ENCODE peak calls at places on chromosomes 7 and 10, in eight cellular contexts. One of them, this sample, is unnamed.

GRCh38 chr10:58625070-58625469 is 112.4 kb downstream of the BICC1 start:
- DNase-seq in astrocyte: peak; percentile 97
- DNase-seq in CD8-positive, alpha-beta T cell: no peak
- DNase-seq in epithelial cell of esophagus: peak; percentile 41
- DNase-seq in colonic mucosa: no peak
- DNase-seq in AG09319: peak; percentile 85
- DNase-seq in activated CD8-positive, alpha-beta T cell treated with anti-CD3 and anti-CD28 coated beads for 36 hours: no peak
- DNase-seq in AG04450: peak; percentile 68
- DNase-seq in this sample: no peak

GRCh38 chr7:99562832-99563231 is 4.4 kb downstream of the ZNF655 start:
- DNase-seq in colonic mucosa: peak; percentile 31
- DNase-seq in AG09319: peak; percentile 92
- DNase-seq in CD8-positive, alpha-beta T cell: peak; percentile 23
- DNase-seq in epithelial cell of esophagus: peak; percentile 98
- DNase-seq in AG04450: peak; percentile 96
- DNase-seq in activated CD8-positive, alpha-beta T cell treated with anti-CD3 and anti-CD28 coated beads for 36 hours: peak; percentile 74
- DNase-seq in astrocyte: peak; percentile 99
- DNase-seq in this sample: no peak

GRCh38 chr10:79132681-79133381 is 64.1 kb downstream of the ZMIZ1 start:
- DNase-seq in colonic mucosa: no peak
- DNase-seq in astrocyte: no peak
- DNase-seq in CD8-positive, alpha-beta T cell: no peak
- DNase-seq in AG04450: no peak
- DNase-seq in activated CD8-positive, alpha-beta T cell treated with anti-CD3 and anti-CD28 coated beads for 36 hours: no peak
- DNase-seq in AG09319: no peak
- DNase-seq in epithelial cell of esophagus: no peak
- DNase-seq in this sample: no peak

GRCh38 chr7:30327813-30328212 is 43.4 kb downstream of the ZNRF2 start:
- DNase-seq in CD8-positive, alpha-beta T cell: no peak
- DNase-seq in epithelial cell of esophagus: peak; percentile 57
- DNase-seq in activated CD8-positive, alpha-beta T cell treated with anti-CD3 and anti-CD28 coated beads for 36 hours: no peak
- DNase-seq in AG09319: no peak
- DNase-seq in astrocyte: peak; percentile 49
- DNase-seq in AG04450: peak; percentile 15
- DNase-seq in colonic mucosa: no peak
- DNase-seq in this sample: no peak

GRCh38 chr7:115995701-115996100 is 34.9 kb downstream of the TFEC start:
- DNase-seq in CD8-positive, alpha-beta T cell: no peak
- DNase-seq in AG09319: no peak
- DNase-seq in AG04450: no peak
- DNase-seq in activated CD8-positive, alpha-beta T cell treated with anti-CD3 and anti-CD28 coated beads for 36 hours: no peak
- DNase-seq in colonic mucosa: no peak
- DNase-seq in astrocyte: no peak
- DNase-seq in epithelial cell of esophagus: no peak
- DNase-seq in this sample: no peak

GRCh38 chr7:13897825-13898224 is 91.6 kb downstream of the ETV1 start:
- DNase-seq in astrocyte: no peak
- DNase-seq in activated CD8-positive, alpha-beta T cell treated with anti-CD3 and anti-CD28 coated beads for 36 hours: no peak
- DNase-seq in CD8-positive, alpha-beta T cell: no peak
- DNase-seq in colonic mucosa: no peak
- DNase-seq in AG04450: no peak
- DNase-seq in epithelial cell of esophagus: peak; percentile 21
- DNase-seq in AG09319: no peak
- DNase-seq in this sample: no peak

GRCh38 chr7:86257894-86258293 is 385.8 kb upstream of the GRM3 start:
- DNase-seq in AG09319: no peak
- DNase-seq in epithelial cell of esophagus: no peak
- DNase-seq in activated CD8-positive, alpha-beta T cell treated with anti-CD3 and anti-CD28 coated beads for 36 hours: no peak
- DNase-seq in AG04450: no peak
- DNase-seq in astrocyte: no peak
- DNase-seq in CD8-positive, alpha-beta T cell: no peak
- DNase-seq in colonic mucosa: no peak
- DNase-seq in this sample: no peak

GRCh38 chr7:115043605-115044004 is 121.7 kb downstream of the MDFIC start:
- DNase-seq in CD8-positive, alpha-beta T cell: no peak
- DNase-seq in astrocyte: no peak
- DNase-seq in activated CD8-positive, alpha-beta T cell treated with anti-CD3 and anti-CD28 coated beads for 36 hours: no peak
- DNase-seq in epithelial cell of esophagus: no peak
- DNase-seq in AG09319: no peak
- DNase-seq in AG04450: no peak
- DNase-seq in colonic mucosa: no peak
- DNase-seq in this sample: no peak

GRCh38 chr10:72598769-72599701 is 26.8 kb downstream of the MICU1 start:
- DNase-seq in epithelial cell of esophagus: no peak
- DNase-seq in astrocyte: no peak
- DNase-seq in AG09319: no peak
- DNase-seq in activated CD8-positive, alpha-beta T cell treated with anti-CD3 and anti-CD28 coated beads for 36 hours: no peak
- DNase-seq in colonic mucosa: no peak
- DNase-seq in AG04450: no peak
- DNase-seq in CD8-positive, alpha-beta T cell: no peak
- DNase-seq in this sample: no peak

GRCh38 chr7:82697897-82698296 is 254.3 kb upstream of the CACNA2D1 start:
- DNase-seq in AG09319: no peak
- DNase-seq in colonic mucosa: no peak
- DNase-seq in activated CD8-positive, alpha-beta T cell treated with anti-CD3 and anti-CD28 coated beads for 36 hours: no peak
- DNase-seq in epithelial cell of esophagus: peak; percentile 17
- DNase-seq in astrocyte: peak; percentile 70
- DNase-seq in CD8-positive, alpha-beta T cell: no peak
- DNase-seq in AG04450: no peak
- DNase-seq in this sample: no peak

GRCh38 chr7:840001-840600 is 7.8 kb downstream of the SUN1 start:
- DNase-seq in epithelial cell of esophagus: no peak
- DNase-seq in astrocyte: no peak
- DNase-seq in colonic mucosa: no peak
- DNase-seq in AG09319: no peak
- DNase-seq in CD8-positive, alpha-beta T cell: no peak
- DNase-seq in AG04450: no peak
- DNase-seq in activated CD8-positive, alpha-beta T cell treated with anti-CD3 and anti-CD28 coated beads for 36 hours: no peak
- DNase-seq in this sample: no peak

GRCh38 chr7:28203498-28204240 is 23.1 kb upstream of the JAZF1 start:
- DNase-seq in CD8-positive, alpha-beta T cell: no peak
- DNase-seq in AG09319: no peak
- DNase-seq in colonic mucosa: no peak
- DNase-seq in AG04450: no peak
- DNase-seq in astrocyte: peak; percentile 41
- DNase-seq in activated CD8-positive, alpha-beta T cell treated with anti-CD3 and anti-CD28 coated beads for 36 hours: no peak
- DNase-seq in epithelial cell of esophagus: no peak
- DNase-seq in this sample: no peak

GRCh38 chr10:52597189-52597863 is 175.3 kb downstream of the MBL2 start:
- DNase-seq in AG04450: no peak
- DNase-seq in CD8-positive, alpha-beta T cell: no peak
- DNase-seq in astrocyte: no peak
- DNase-seq in colonic mucosa: no peak
- DNase-seq in epithelial cell of esophagus: no peak
- DNase-seq in activated CD8-positive, alpha-beta T cell treated with anti-CD3 and anti-CD28 coated beads for 36 hours: no peak
- DNase-seq in AG09319: no peak
- DNase-seq in this sample: no peak

GRCh38 chr7:100793806-100794660 is 33.3 kb downstream of the EPHB4 start:
- DNase-seq in activated CD8-positive, alpha-beta T cell treated with anti-CD3 and anti-CD28 coated beads for 36 hours: no peak
- DNase-seq in AG09319: no peak
- DNase-seq in colonic mucosa: no peak
- DNase-seq in astrocyte: peak; percentile 12
- DNase-seq in CD8-positive, alpha-beta T cell: no peak
- DNase-seq in epithelial cell of esophagus: peak; percentile 34
- DNase-seq in AG04450: no peak
- DNase-seq in this sample: no peak

GRCh38 chr10:121325490-121326231 is 272.6 kb downstream of the FGFR2 start:
- DNase-seq in colonic mucosa: no peak
- DNase-seq in epithelial cell of esophagus: peak; percentile 92
- DNase-seq in CD8-positive, alpha-beta T cell: no peak
- DNase-seq in activated CD8-positive, alpha-beta T cell treated with anti-CD3 and anti-CD28 coated beads for 36 hours: no peak
- DNase-seq in AG04450: no peak
- DNase-seq in astrocyte: peak; percentile 2
- DNase-seq in AG09319: no peak
- DNase-seq in this sample: no peak

GRCh38 chr10:3239066-3239919 is 66.7 kb upstream of the PITRM1 start:
- DNase-seq in CD8-positive, alpha-beta T cell: peak; percentile 62
- DNase-seq in astrocyte: no peak
- DNase-seq in AG09319: no peak
- DNase-seq in colonic mucosa: peak; percentile 74
- DNase-seq in AG04450: no peak
- DNase-seq in epithelial cell of esophagus: peak; percentile 74
- DNase-seq in activated CD8-positive, alpha-beta T cell treated with anti-CD3 and anti-CD28 coated beads for 36 hours: peak; percentile 81
- DNase-seq in this sample: peak; percentile 89

GRCh38 chr7:45100761-45101480 is 10.6 kb downstream of the TBRG4 start:
- DNase-seq in epithelial cell of esophagus: no peak
- DNase-seq in colonic mucosa: no peak
- DNase-seq in activated CD8-positive, alpha-beta T cell treated with anti-CD3 and anti-CD28 coated beads for 36 hours: no peak
- DNase-seq in astrocyte: no peak
- DNase-seq in CD8-positive, alpha-beta T cell: no peak
- DNase-seq in AG09319: no peak
- DNase-seq in AG04450: no peak
- DNase-seq in this sample: no peak

GRCh38 chr10:53754851-53755250 is 982.3 kb upstream of the MBL2 start:
- DNase-seq in astrocyte: no peak
- DNase-seq in AG04450: no peak
- DNase-seq in CD8-positive, alpha-beta T cell: no peak
- DNase-seq in epithelial cell of esophagus: no peak
- DNase-seq in activated CD8-positive, alpha-beta T cell treated with anti-CD3 and anti-CD28 coated beads for 36 hours: no peak
- DNase-seq in AG09319: no peak
- DNase-seq in colonic mucosa: no peak
- DNase-seq in this sample: no peak
- TF ChIP-seq CTCF in astrocyte: no peak
- TF ChIP-seq CTCF in AG04450: no peak
- TF ChIP-seq CTCF in CD8-positive, alpha-beta T cell: no peak
- TF ChIP-seq CTCF in epithelial cell of esophagus: no peak
- TF ChIP-seq CTCF in activated CD8-positive, alpha-beta T cell treated with anti-CD3 and anti-CD28 coated beads for 36 hours: no peak
- TF ChIP-seq CTCF in AG09319: no peak
- TF ChIP-seq CTCF in colonic mucosa: no peak
- TF ChIP-seq CTCF in this sample: no peak

GRCh38 chr7:48237354-48237753 is 66.1 kb downstream of the ABCA13 start:
- DNase-seq in colonic mucosa: no peak
- DNase-seq in AG04450: no peak
- DNase-seq in astrocyte: no peak
- DNase-seq in activated CD8-positive, alpha-beta T cell treated with anti-CD3 and anti-CD28 coated beads for 36 hours: no peak
- DNase-seq in epithelial cell of esophagus: no peak
- DNase-seq in AG09319: no peak
- DNase-seq in CD8-positive, alpha-beta T cell: no peak
- DNase-seq in this sample: no peak
- TF ChIP-seq CTCF in colonic mucosa: no peak
- TF ChIP-seq CTCF in AG04450: no peak
- TF ChIP-seq CTCF in astrocyte: no peak
- TF ChIP-seq CTCF in activated CD8-positive, alpha-beta T cell treated with anti-CD3 and anti-CD28 coated beads for 36 hours: no peak
- TF ChIP-seq CTCF in epithelial cell of esophagus: no peak
- TF ChIP-seq CTCF in AG09319: no peak
- TF ChIP-seq CTCF in CD8-positive, alpha-beta T cell: no peak
- TF ChIP-seq CTCF in this sample: no peak

DNA sequence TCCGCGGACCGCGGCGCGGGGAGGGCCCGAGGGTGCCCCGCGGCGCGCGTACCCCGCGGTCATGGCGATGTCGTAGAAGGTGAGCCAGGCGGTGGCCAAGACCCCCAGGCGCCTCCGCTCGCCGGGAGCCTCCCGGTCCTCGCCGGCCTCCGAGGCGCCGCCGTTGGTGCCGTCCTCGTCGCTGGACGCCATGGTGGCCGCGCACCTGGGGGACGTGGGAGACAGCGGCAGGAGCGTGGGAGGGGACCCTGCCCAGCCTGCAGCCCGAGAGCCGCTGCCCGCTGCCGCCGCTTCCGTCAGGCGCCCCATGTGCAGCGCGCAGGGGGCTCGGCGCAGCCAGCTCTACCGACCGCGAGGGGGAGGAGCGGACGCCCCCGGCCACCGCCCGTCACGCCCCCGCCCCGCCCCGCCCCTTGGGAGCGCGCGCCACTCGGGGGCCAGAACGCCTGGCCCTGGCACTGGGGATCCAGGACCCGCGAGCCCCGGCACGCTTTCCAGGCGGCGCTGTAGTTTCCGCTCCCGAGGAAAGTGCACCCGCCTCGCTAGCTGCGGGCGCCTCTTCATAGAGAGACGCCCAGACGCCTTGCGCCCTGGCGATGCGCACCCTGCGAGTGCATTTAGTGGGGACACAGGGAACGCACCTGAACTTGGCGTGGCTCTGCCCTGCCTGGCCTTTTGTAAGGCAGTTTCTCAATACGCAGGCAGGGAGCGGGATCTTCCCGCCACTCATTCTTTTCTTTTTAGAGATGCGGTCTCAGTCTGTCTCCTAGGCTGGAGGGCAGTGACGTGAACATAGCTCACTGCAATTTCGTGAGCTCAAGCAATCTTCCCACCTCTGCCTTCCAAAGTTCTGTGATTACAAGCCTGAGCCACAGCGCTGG is at the start of gene HACD1:
- DNase-seq in astrocyte: peak; percentile 64
- DNase-seq in activated CD8-positive, alpha-beta T cell treated with anti-CD3 and anti-CD28 coated beads for 36 hours: peak; percentile 69
- DNase-seq in epithelial cell of esophagus: peak; percentile 87
- DNase-seq in AG04450: peak; percentile 8
- DNase-seq in CD8-positive, alpha-beta T cell: peak; percentile 39
- DNase-seq in AG09319: no peak
- DNase-seq in colonic mucosa: peak; percentile 74
- DNase-seq in this sample: peak; percentile 87
- TF ChIP-seq CTCF in astrocyte: no peak
- TF ChIP-seq CTCF in activated CD8-positive, alpha-beta T cell treated with anti-CD3 and anti-CD28 coated beads for 36 hours: peak; percentile 25
- TF ChIP-seq CTCF in epithelial cell of esophagus: peak; percentile 29
- TF ChIP-seq CTCF in AG04450: peak; percentile 37
- TF ChIP-seq CTCF in CD8-positive, alpha-beta T cell: no peak
- TF ChIP-seq CTCF in AG09319: peak; percentile 24
- TF ChIP-seq CTCF in colonic mucosa: no peak
- TF ChIP-seq CTCF in this sample: peak; percentile 44

DNA sequence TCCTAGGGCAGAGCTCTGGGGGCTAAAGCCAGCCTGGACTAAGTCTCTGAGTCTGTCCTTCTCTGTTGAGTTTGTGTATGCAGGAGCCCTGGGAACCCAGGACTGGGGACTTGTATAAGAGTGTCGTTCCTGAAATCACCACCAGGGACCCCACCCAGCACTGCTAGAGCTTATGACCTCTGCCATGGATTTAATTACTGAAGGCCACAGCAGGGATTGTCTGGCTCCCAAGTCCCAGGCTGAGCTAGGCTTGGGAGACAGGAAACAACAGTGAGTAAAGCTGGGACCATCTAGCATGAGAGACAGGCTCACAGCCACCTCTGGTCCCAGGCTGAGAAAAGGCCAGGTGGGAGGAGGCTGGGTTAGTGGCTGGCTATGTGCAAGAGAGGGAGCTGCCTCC is 1.4 kb upstream of the TSPAN15 start:
- DNase-seq in colonic mucosa: peak; percentile 86
- DNase-seq in CD8-positive, alpha-beta T cell: peak; percentile 48
- DNase-seq in epithelial cell of esophagus: peak; percentile 71
- DNase-seq in activated CD8-positive, alpha-beta T cell treated with anti-CD3 and anti-CD28 coated beads for 36 hours: peak; percentile 68
- DNase-seq in AG09319: no peak
- DNase-seq in AG04450: no peak
- DNase-seq in astrocyte: no peak
- DNase-seq in this sample: no peak
- TF ChIP-seq CTCF in colonic mucosa: peak; percentile 44
- TF ChIP-seq CTCF in CD8-positive, alpha-beta T cell: peak; percentile 48
- TF ChIP-seq CTCF in epithelial cell of esophagus: peak; percentile 42
- TF ChIP-seq CTCF in activated CD8-positive, alpha-beta T cell treated with anti-CD3 and anti-CD28 coated beads for 36 hours: peak; percentile 51
- TF ChIP-seq CTCF in AG09319: peak; percentile 35
- TF ChIP-seq CTCF in AG04450: peak; percentile 45
- TF ChIP-seq CTCF in astrocyte: peak; percentile 40
- TF ChIP-seq CTCF in this sample: peak; percentile 48

This sample was measured in osteocyte.